ENCODE peak calls at places on chromosomes 12 and 14, in five cellular contexts. J is AG04449; B is CD8-positive, alpha-beta memory T cell; C is A549; T is anterior cingulate cortex. L is an unnamed sample.

GRCh38 chr12:19440916-19441315 is 1.6 kb downstream of the AEBP2 start:
- DNase-seq in J (no peak), B (no peak), C (no peak), T (no peak), L (no peak)

GRCh38 chr12:49557917-49558215 is 10.1 kb downstream of the MCRS1 start:
- DNase-seq in J (no peak), B (no peak), C (no peak), T (no peak), L (no peak)

GRCh38 chr14:45715946-45716345 is 462.9 kb upstream of the MIS18BP1 start:
- DNase-seq in J (no peak), B (no peak), C (no peak), T (no peak), L (no peak)

GRCh38 chr12:117518594-117519270 is 157.3 kb upstream of the NOS1 start:
- DNase-seq in J (no peak), B (no peak), C (no peak), T (no peak), L (no peak)

GRCh38 chr12:130739571-130739970 is 23.5 kb upstream of the RIMBP2 start:
- DNase-seq in J (no peak), B (no peak), C (no peak), T (no peak), L (no peak)

GRCh38 chr12:16685107-16685506 is 79.1 kb upstream of the LMO3 start:
- DNase-seq in J (no peak), B (no peak), C (no peak), T (no peak), L (no peak)

GRCh38 chr12:127334924-127335644 is 931.9 kb upstream of the TMEM132C start:
- DNase-seq in J (no peak), B (no peak), C (no peak), T (no peak), L (no peak)

GRCh38 chr12:42705863-42706262 is 116.3 kb upstream of the PRICKLE1 start:
- DNase-seq in J (peak), B (no peak), C (no peak), T (peak), L (peak)

GRCh38 chr14:29216774-29217232 is 450.2 kb downstream of the FOXG1 start:
- DNase-seq in J (no peak), B (no peak), C (no peak), T (no peak), L (no peak)

GRCh38 chr14:89399594-89400068 is 17.4 kb downstream of the FOXN3 start:
- DNase-seq in J (peak), B (no peak), C (no peak), T (no peak), L (no peak)

GRCh38 chr12:111224196-111225066 is 144.5 kb downstream of the PHETA1 start:
- DNase-seq in J (no peak), B (no peak), C (no peak), T (no peak), L (no peak)

GRCh38 chr12:6338955-6339761 is 2.7 kb downstream of the TNFRSF1A start:
- DNase-seq in J (no peak), B (no peak), C (no peak), T (no peak), L (no peak)

GRCh38 chr12:103855896-103856657 is 15.0 kb upstream of the NT5DC3 start:
- DNase-seq in J (no peak), B (no peak), C (no peak), T (no peak), L (no peak)

GRCh38 chr14:95652171-95652570 is 34.1 kb upstream of the TCL1B start:
- DNase-seq in J (no peak), B (no peak), C (no peak), T (no peak), L (no peak)

GRCh38 chr14:50001999-50002925 is 109.4 kb downstream of the ARF6 start:
- DNase-seq in J (no peak), B (peak), C (no peak), T (no peak), L (no peak)

GRCh38 chr12:27550653-27550975 is 26.6 kb downstream of the PPFIBP1 start:
- DNase-seq in J (no peak), B (no peak), C (no peak), T (no peak), L (no peak)